ENCODE peak calls at places on chromosomes 3 and 15, in four cellular contexts. U is colonic mucosa, L is AG10803, Y is dorsolateral prefrontal cortex. J is an unnamed sample.

GRCh38 chr3:151330899-151331298 is 1.6 kb upstream of the P2RY13 start:
- DNase-seq in U (no peak), L (peak; percentile 30), Y (no peak), J (no peak)

GRCh38 chr3:169104972-169105371 is 558.5 kb downstream of the MECOM start:
- DNase-seq in U (no peak), L (no peak), Y (no peak), J (peak; percentile 16)

GRCh38 chr15:94327356-94327936 is 96.1 kb downstream of the MCTP2 start:
- DNase-seq in U (no peak), L (peak; percentile 45), Y (no peak), J (peak; percentile 20)

GRCh38 chr3:152331018-152331541 is 62.4 kb downstream of the MBNL1 start:
- DNase-seq in U (peak; percentile 51), L (peak; percentile 74), Y (no peak), J (peak; percentile 74)

GRCh38 chr3:47228088-47228487 is 54.5 kb downstream of the KIF9 start:
- DNase-seq in U (no peak), L (no peak), Y (no peak), J (no peak)

GRCh38 chr3:126199256-126199655 is 18.9 kb upstream of the ALDH1L1 start:
- DNase-seq in U (no peak), L (no peak), Y (no peak), J (no peak)

GRCh38 chr15:69723404-69724097 is 270.9 kb downstream of the RPLP1 start:
- DNase-seq in U (no peak), L (no peak), Y (no peak), J (no peak)

GRCh38 chr3:45603226-45603625 is 8.7 kb downstream of the LIMD1 start:
- DNase-seq in U (no peak), L (no peak), Y (no peak), J (no peak)

DNA sequence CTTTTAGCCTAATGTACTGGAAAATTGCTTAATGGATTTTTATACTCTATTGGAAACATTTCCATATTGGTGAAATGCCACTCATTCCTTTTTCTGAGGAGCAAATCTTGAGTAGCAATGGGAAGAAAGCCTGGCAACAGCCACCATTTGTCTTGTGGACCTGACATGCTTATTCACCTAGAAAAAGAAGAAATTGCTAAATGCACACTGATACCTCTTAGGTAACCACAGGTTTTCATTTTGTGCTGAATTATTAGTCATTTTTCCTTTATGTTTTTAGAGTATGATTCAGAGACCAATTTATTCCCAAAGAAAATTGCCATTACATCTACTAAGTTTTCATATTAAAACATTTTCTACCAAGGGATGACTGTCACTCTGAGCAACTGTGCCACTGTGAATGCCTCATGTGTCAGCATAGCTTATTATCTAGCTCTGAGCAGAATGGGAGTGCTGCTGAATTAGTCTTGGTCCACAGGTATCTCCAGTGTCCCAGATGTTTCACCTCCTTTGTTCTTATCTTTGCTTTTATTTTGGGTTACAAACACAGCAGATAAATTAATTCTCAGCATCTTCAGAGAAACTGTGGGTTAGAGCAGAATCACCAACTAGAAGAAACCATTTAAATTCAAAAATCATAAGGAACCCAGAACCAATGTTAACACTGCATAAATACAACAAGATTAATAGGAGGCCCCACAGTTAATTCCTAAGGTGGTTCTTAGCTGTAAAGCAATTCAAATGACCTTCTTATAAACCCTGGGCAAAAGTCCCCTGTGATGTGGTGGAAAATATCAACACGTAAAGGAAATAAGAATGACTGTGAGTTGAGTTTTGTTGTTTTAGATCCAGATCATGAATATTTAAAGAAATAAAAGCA is 8.7 kb upstream of the PXK start:
- DNase-seq in U (no peak), L (no peak), Y (no peak), J (no peak)
- TF ChIP-seq CTCF in U (no peak), L (no peak), Y (no peak), J (no peak)

DNA sequence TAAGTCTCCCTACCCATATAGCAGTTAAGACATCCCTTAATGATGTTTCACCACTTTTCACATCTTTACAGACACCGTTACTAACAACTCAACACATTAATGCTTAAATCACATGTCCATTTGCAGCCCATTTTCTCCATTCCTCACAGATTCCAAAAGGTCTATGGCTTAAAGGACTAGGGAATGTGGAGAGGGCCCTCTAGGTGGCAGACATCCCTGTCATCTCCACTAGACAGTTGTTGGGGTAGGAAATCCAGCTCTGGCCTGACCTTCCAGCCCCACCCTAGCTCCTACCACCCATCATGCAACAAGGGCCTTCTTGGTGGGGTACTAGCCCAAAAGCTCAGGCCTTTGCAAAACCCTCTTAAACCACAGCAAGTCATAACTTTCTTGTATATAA is 25.2 kb downstream of the CPEB1 start:
- DNase-seq in U (no peak), L (no peak), Y (no peak), J (no peak)
- TF ChIP-seq CTCF in U (no peak), L (no peak), Y (no peak), J (no peak)

DNA sequence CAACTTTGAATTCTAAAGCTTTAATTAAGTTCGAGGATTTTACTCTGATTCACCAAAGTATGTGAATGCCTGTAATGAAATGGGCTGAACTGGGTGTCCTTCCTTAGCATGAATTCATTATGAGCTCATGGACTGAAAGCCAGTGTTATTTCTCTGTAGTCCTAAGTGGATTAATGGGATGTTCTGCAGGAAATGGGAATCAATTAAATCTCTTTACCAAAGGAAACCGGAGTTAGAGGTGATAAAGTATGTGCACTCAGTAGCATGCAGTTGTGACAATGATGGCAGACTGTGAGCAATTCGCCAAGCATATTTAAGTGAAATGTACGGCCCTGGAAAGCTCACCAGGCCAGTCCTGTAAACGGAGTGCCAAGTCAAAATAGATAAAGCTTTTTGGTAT is 138.7 kb downstream of the CHL1 start:
- DNase-seq in U (no peak), L (no peak), Y (no peak), J (no peak)
- TF ChIP-seq CTCF in U (no peak), L (no peak), Y (no peak), J (no peak)

GRCh38 chr3:49007068-49007770 is at the start of gene WDR6:
- DNase-seq in U (peak; percentile 97), L (peak; percentile 97), Y (peak; percentile 91), J (peak; percentile 97)
- TF ChIP-seq CTCF in U (peak; percentile 39), L (peak; percentile 44), Y (peak; percentile 49), J (no peak)

GRCh38 chr3:32782417-32782816 is 35.4 kb upstream of the TRIM71 start:
- DNase-seq in U (no peak), L (no peak), Y (no peak), J (no peak)
- TF ChIP-seq CTCF in U (no peak), L (no peak), Y (no peak), J (no peak)

GRCh38 chr15:55276324-55276723 is 13.3 kb downstream of the RAB27A start:
- DNase-seq in U (no peak), L (no peak), Y (no peak), J (no peak)
- TF ChIP-seq CTCF in U (no peak), L (no peak), Y (no peak), J (no peak)

GRCh38 chr3:143329567-143330164 is 210.1 kb downstream of the CHST2 start:
- DNase-seq in U (no peak), L (no peak), Y (no peak), J (no peak)
- TF ChIP-seq CTCF in U (no peak), L (no peak), Y (no peak), J (no peak)

GRCh38 chr3:187906922-187907321 is 161.7 kb upstream of the BCL6 start:
- DNase-seq in U (no peak), L (no peak), Y (no peak), J (no peak)
- TF ChIP-seq CTCF in U (no peak), L (no peak), Y (no peak), J (no peak)

J was measured in Calu3.